ENCODE peak calls at places on chromosomes 1 and 21, in four cellular contexts. One of them, this sample, is unnamed.
A peak's percentile ranks its signal among the peaks of the same experiment; 100 is the strongest.

GRCh38 chr1:156625436-156626078 is 6.3 kb downstream of the HAPLN2 start:
- DNase-seq in prostate gland: no peak
- DNase-seq in choroid plexus epithelial cell: peak; percentile 56
- DNase-seq in ovary: peak; percentile 47
- DNase-seq in this sample: peak; percentile 47

GRCh38 chr1:43272161-43272560 is 2.4 kb downstream of the TMEM125 start:
- DNase-seq in prostate gland: no peak
- DNase-seq in ovary: peak; percentile 1
- DNase-seq in choroid plexus epithelial cell: no peak
- DNase-seq in this sample: no peak

GRCh38 chr1:2817784-2818564 is 16.5 kb upstream of the TTC34 start:
- DNase-seq in ovary: no peak
- DNase-seq in prostate gland: no peak
- DNase-seq in choroid plexus epithelial cell: no peak
- DNase-seq in this sample: no peak

GRCh38 chr1:27763358-27763757 is 9.7 kb upstream of the STX12 start:
- DNase-seq in choroid plexus epithelial cell: no peak
- DNase-seq in prostate gland: no peak
- DNase-seq in ovary: no peak
- DNase-seq in this sample: no peak

GRCh38 chr1:39501666-39502065 is 10.2 kb downstream of the BMP8A start:
- DNase-seq in ovary: no peak
- DNase-seq in prostate gland: no peak
- DNase-seq in choroid plexus epithelial cell: no peak
- DNase-seq in this sample: peak; percentile 71

GRCh38 chr1:219533280-219533679 is 79.6 kb downstream of the ZC3H11B start:
- DNase-seq in prostate gland: no peak
- DNase-seq in choroid plexus epithelial cell: peak; percentile 40
- DNase-seq in ovary: no peak
- DNase-seq in this sample: no peak

GRCh38 chr1:82578086-82578726 is 777.5 kb downstream of the ADGRL2 start:
- DNase-seq in choroid plexus epithelial cell: no peak
- DNase-seq in ovary: no peak
- DNase-seq in prostate gland: no peak
- DNase-seq in this sample: no peak

GRCh38 chr1:55571767-55572166 is 356.6 kb upstream of the USP24 start:
- DNase-seq in ovary: no peak
- DNase-seq in prostate gland: no peak
- DNase-seq in choroid plexus epithelial cell: no peak
- DNase-seq in this sample: no peak

GRCh38 chr21:29300547-29301138 is 1.9 kb downstream of the BACH1 start:
- DNase-seq in choroid plexus epithelial cell: peak; percentile 75
- DNase-seq in ovary: no peak
- DNase-seq in prostate gland: no peak
- DNase-seq in this sample: no peak

GRCh38 chr1:6359568-6360496 is 33.7 kb downstream of the ACOT7 start:
- DNase-seq in prostate gland: peak; percentile 56
- DNase-seq in ovary: peak; percentile 78
- DNase-seq in choroid plexus epithelial cell: peak; percentile 77
- DNase-seq in this sample: peak; percentile 41

GRCh38 chr1:237562247-237562823 is 328.4 kb downstream of the ZP4 start:
- DNase-seq in prostate gland: peak; percentile 7
- DNase-seq in ovary: no peak
- DNase-seq in choroid plexus epithelial cell: peak; percentile 84
- DNase-seq in this sample: peak; percentile 82

GRCh38 chr1:161492827-161493226 is 12.4 kb upstream of the FCGR2A start:
- DNase-seq in ovary: no peak
- DNase-seq in choroid plexus epithelial cell: no peak
- DNase-seq in prostate gland: no peak
- DNase-seq in this sample: no peak

GRCh38 chr1:98019747-98020146 is 98.9 kb upstream of the DPYD start:
- DNase-seq in prostate gland: no peak
- DNase-seq in ovary: no peak
- DNase-seq in choroid plexus epithelial cell: no peak
- DNase-seq in this sample: no peak

GRCh38 chr1:20223659-20224058 is 37.3 kb upstream of the PLA2G2C start:
- DNase-seq in prostate gland: no peak
- DNase-seq in choroid plexus epithelial cell: no peak
- DNase-seq in ovary: no peak
- DNase-seq in this sample: no peak

GRCh38 chr1:47582891-47583608 is 145.2 kb downstream of the FOXD2 start:
- DNase-seq in prostate gland: no peak
- DNase-seq in ovary: no peak
- DNase-seq in choroid plexus epithelial cell: no peak
- DNase-seq in this sample: peak; percentile 25

GRCh38 chr1:8873506-8874229 is 4.8 kb downstream of the ENO1 start:
- DNase-seq in ovary: peak; percentile 73
- DNase-seq in choroid plexus epithelial cell: peak; percentile 98
- DNase-seq in prostate gland: peak; percentile 80
- DNase-seq in this sample: peak; percentile 100

GRCh38 chr1:94017155-94017829 is 103.7 kb downstream of the ABCA4 start:
- DNase-seq in choroid plexus epithelial cell: no peak
- DNase-seq in ovary: no peak
- DNase-seq in prostate gland: no peak
- DNase-seq in this sample: peak; percentile 77

GRCh38 chr21:38166214-38166547 is 90.6 kb upstream of the KCNJ15 start:
- DNase-seq in ovary: no peak
- DNase-seq in prostate gland: no peak
- DNase-seq in choroid plexus epithelial cell: peak; percentile 16
- DNase-seq in this sample: no peak

GRCh38 chr1:192539450-192540132 is 36.0 kb upstream of the RGS1 start:
- DNase-seq in choroid plexus epithelial cell: peak; percentile 97
- DNase-seq in ovary: no peak
- DNase-seq in prostate gland: no peak
- DNase-seq in this sample: peak; percentile 45

GRCh38 chr1:38990401-38990745 is 703 bp upstream of the AKIRIN1 start:
- DNase-seq in choroid plexus epithelial cell: peak; percentile 58
- DNase-seq in ovary: no peak
- DNase-seq in prostate gland: no peak
- DNase-seq in this sample: peak; percentile 20

GRCh38 chr1:153617677-153618076 is 1.6 kb upstream of the S100A14 start:
- DNase-seq in ovary: peak; percentile 76
- DNase-seq in prostate gland: no peak
- DNase-seq in choroid plexus epithelial cell: no peak
- DNase-seq in this sample: peak; percentile 86

GRCh38 chr21:38815060-38815405 is 9.3 kb downstream of the ETS2 start:
- DNase-seq in prostate gland: no peak
- DNase-seq in ovary: no peak
- DNase-seq in choroid plexus epithelial cell: peak; percentile 64
- DNase-seq in this sample: peak; percentile 85

GRCh38 chr1:17059391-17060128 is 5.7 kb upstream of the SDHB start:
- DNase-seq in choroid plexus epithelial cell: peak; percentile 86
- DNase-seq in prostate gland: peak; percentile 66
- DNase-seq in ovary: peak; percentile 52
- DNase-seq in this sample: peak; percentile 85

GRCh38 chr21:34073032-34073748 is at the start of the genes MRPS6 and SLC5A3:
- DNase-seq in ovary: peak; percentile 81
- DNase-seq in prostate gland: peak; percentile 79
- DNase-seq in choroid plexus epithelial cell: peak; percentile 82
- DNase-seq in this sample: peak; percentile 83
- TF ChIP-seq CTCF in ovary: no peak
- TF ChIP-seq CTCF in prostate gland: no peak
- TF ChIP-seq CTCF in choroid plexus epithelial cell: no peak
- TF ChIP-seq CTCF in this sample: no peak

DNA sequence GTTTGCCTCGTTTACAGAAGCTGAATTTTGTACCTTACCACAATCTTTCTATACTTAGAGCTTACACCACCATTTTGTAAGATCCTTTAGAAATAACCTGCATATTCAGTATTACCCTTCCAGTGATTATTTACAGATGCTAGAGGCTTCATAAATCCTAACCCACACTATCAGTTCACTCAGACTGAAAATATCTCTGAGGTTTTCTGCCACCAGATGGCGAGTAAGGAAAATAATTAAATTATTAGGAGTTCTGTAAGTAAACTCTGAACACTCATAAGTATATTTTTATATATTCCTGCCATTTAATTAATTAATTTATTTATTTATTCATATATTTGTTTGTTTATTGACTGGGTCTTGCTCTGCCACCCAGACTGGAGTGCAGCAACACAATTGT is 1635.2 kb downstream of the PLA2G4A start:
- DNase-seq in ovary: no peak
- DNase-seq in prostate gland: no peak
- DNase-seq in choroid plexus epithelial cell: peak; percentile 21
- DNase-seq in this sample: no peak
- H3K4me3 ChIP-seq in ovary: no peak overlapping the region
- H3K4me3 ChIP-seq in prostate gland: no peak overlapping the region
- H3K4me3 ChIP-seq in choroid plexus epithelial cell: no peak overlapping the region
- H3K4me3 ChIP-seq in this sample: no peak overlapping the region

GRCh38 chr1:49364676-49365075 is 588.0 kb upstream of the BEND5 start:
- DNase-seq in choroid plexus epithelial cell: peak; percentile 7
- DNase-seq in prostate gland: no peak
- DNase-seq in ovary: no peak
- DNase-seq in this sample: peak; percentile 25

GRCh38 chr1:49358036-49358435 is 581.3 kb upstream of the BEND5 start:
- DNase-seq in ovary: no peak
- DNase-seq in prostate gland: no peak
- DNase-seq in choroid plexus epithelial cell: no peak
- DNase-seq in this sample: no peak

GRCh38 chr1:49363628-49364027 is 586.9 kb upstream of the BEND5 start:
- DNase-seq in prostate gland: no peak
- DNase-seq in ovary: no peak
- DNase-seq in choroid plexus epithelial cell: no peak
- DNase-seq in this sample: no peak
- TF ChIP-seq CTCF in prostate gland: no peak
- TF ChIP-seq CTCF in ovary: no peak
- TF ChIP-seq CTCF in choroid plexus epithelial cell: no peak
- TF ChIP-seq CTCF in this sample: no peak

GRCh38 chr1:30801826-30802198 is 44.2 kb upstream of the LAPTM5 start:
- DNase-seq in prostate gland: peak; percentile 73
- DNase-seq in choroid plexus epithelial cell: peak; percentile 63
- DNase-seq in ovary: peak; percentile 84
- DNase-seq in this sample: peak; percentile 59
- H3K4me3 ChIP-seq in prostate gland: no peak overlapping the region
- H3K4me3 ChIP-seq in choroid plexus epithelial cell: peak overlapping the region; percentile 11
- H3K4me3 ChIP-seq in ovary: no peak overlapping the region
- H3K4me3 ChIP-seq in this sample: no peak overlapping the region

GRCh38 chr21:30408782-30409494 is 13.1 kb downstream of the KRTAP13-1 start:
- DNase-seq in choroid plexus epithelial cell: peak; percentile 84
- DNase-seq in prostate gland: peak; percentile 74
- DNase-seq in ovary: no peak
- DNase-seq in this sample: peak; percentile 94
- TF ChIP-seq CTCF in choroid plexus epithelial cell: peak; percentile 66
- TF ChIP-seq CTCF in prostate gland: no peak
- TF ChIP-seq CTCF in ovary: no peak
- TF ChIP-seq CTCF in this sample: peak; percentile 76

GRCh38 chr21:16587671-16588379 is 858.0 kb downstream of the USP25 start:
- DNase-seq in ovary: peak; percentile 61
- DNase-seq in choroid plexus epithelial cell: peak; percentile 88
- DNase-seq in prostate gland: peak; percentile 13
- DNase-seq in this sample: peak; percentile 84

GRCh38 chr21:16588433-16588860 is 858.7 kb downstream of the USP25 start:
- DNase-seq in choroid plexus epithelial cell: peak; percentile 94
- DNase-seq in prostate gland: peak; percentile 51
- DNase-seq in ovary: peak; percentile 74
- DNase-seq in this sample: peak; percentile 93

GRCh38 chr21:16589499-16589898 is 859.7 kb downstream of the USP25 start:
- DNase-seq in ovary: no peak
- DNase-seq in choroid plexus epithelial cell: no peak
- DNase-seq in prostate gland: no peak
- DNase-seq in this sample: no peak

GRCh38 chr21:16589046-16589445 is 859.3 kb downstream of the USP25 start:
- DNase-seq in prostate gland: no peak
- DNase-seq in ovary: no peak
- DNase-seq in choroid plexus epithelial cell: no peak
- DNase-seq in this sample: peak; percentile 16

DNA sequence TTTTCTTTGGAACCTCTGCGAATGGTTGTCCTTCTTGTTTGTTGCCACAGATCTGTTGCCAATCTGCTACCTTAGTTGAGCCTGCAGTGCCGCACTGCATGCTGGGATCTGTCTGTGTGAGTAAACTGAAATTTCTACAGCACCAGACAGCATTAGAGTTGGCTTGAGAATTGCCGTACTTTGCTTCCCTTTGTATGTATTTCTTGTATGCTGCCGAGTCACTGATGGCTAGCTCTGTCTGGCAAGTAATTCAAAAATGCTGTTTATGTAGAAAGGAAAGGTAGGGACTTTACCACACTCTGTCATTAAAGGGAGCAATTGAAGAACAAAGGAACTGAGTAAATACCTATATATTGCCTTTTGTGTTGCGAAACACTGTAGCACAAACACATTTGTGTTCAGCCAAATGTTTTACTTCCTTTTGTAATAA is 857.4 kb downstream of the USP25 start:
- DNase-seq in prostate gland: peak; percentile 84
- DNase-seq in ovary: peak; percentile 50
- DNase-seq in choroid plexus epithelial cell: peak; percentile 96
- DNase-seq in this sample: peak; percentile 90
- H3K4me3 ChIP-seq in prostate gland: peak overlapping the region; percentile 22
- H3K4me3 ChIP-seq in ovary: peak overlapping the region; percentile 20
- H3K4me3 ChIP-seq in choroid plexus epithelial cell: peak overlapping the region; percentile 44
- H3K4me3 ChIP-seq in this sample: peak overlapping the region; percentile 46

DNA sequence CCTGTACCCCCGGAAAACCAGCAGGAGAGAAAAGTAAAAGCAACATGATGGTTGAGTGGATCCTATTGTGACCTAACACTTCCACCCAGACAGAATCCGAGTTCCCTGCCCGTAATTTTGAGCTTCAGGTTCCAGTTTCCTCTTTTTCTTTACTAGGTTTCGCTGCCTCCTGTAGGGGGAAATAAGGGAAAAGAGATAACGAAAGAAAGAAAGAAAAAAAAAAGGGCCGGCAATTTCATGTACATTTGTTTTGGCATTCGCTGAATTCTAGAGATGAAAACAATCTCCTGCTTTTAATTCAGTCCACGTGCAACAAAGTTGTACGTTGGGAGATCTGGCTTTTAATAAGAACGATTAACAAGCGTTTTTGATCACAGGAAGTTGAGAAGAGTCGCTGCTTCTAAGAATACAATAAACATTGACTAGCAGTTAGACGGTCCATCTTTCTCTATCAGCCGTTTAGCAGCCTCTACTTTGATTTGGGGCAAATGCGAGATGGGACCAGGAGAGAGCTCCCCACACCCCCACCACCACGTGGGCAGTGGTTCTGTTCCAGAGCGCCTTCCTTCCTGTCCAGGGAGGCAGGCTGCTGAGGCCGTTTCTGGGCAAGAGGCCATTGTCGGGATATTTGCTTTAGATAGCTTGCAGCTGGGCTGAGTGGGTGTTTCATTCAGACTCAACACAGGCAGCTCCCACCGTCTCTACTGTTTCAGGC is 155.9 kb upstream of the RUNX1 start:
- DNase-seq in ovary: peak; percentile 86
- DNase-seq in prostate gland: peak; percentile 21
- DNase-seq in choroid plexus epithelial cell: peak; percentile 95
- DNase-seq in this sample: no peak
- TF ChIP-seq CTCF in ovary: no peak
- TF ChIP-seq CTCF in prostate gland: no peak
- TF ChIP-seq CTCF in choroid plexus epithelial cell: peak; percentile 44
- TF ChIP-seq CTCF in this sample: no peak

This sample was measured in epithelial cell of esophagus.